ENCODE peak calls at places on chromosomes 5 and 9, in eight cellular contexts. One of them, this sample, is unnamed.

GRCh38 chr5:157971466-157972324 is 112.8 kb upstream of the CLINT1 start:
- DNase-seq in endothelial cell of umbilical vein: no peak
- DNase-seq in NB4: no peak
- DNase-seq in esophagus squamous epithelium: no peak
- DNase-seq in heart left ventricle: no peak
- DNase-seq in A549: no peak
- DNase-seq in uterus: no peak
- DNase-seq in HCT116: no peak
- DNase-seq in this sample: no peak

GRCh38 chr9:4069457-4070162 is 230.3 kb downstream of the GLIS3 start:
- DNase-seq in uterus: no peak
- DNase-seq in A549: no peak
- DNase-seq in endothelial cell of umbilical vein: no peak
- DNase-seq in HCT116: no peak
- DNase-seq in NB4: no peak
- DNase-seq in heart left ventricle: no peak
- DNase-seq in esophagus squamous epithelium: no peak
- DNase-seq in this sample: no peak

GRCh38 chr5:133119233-133119711 is 67.5 kb downstream of the HSPA4 start:
- DNase-seq in heart left ventricle: no peak
- DNase-seq in uterus: no peak
- DNase-seq in esophagus squamous epithelium: no peak
- DNase-seq in HCT116: no peak
- DNase-seq in NB4: no peak
- DNase-seq in A549: no peak
- DNase-seq in endothelial cell of umbilical vein: no peak
- DNase-seq in this sample: no peak

GRCh38 chr5:174159327-174160247 is 114.1 kb downstream of the NSG2 start:
- DNase-seq in heart left ventricle: no peak
- DNase-seq in A549: peak
- DNase-seq in uterus: no peak
- DNase-seq in esophagus squamous epithelium: no peak
- DNase-seq in HCT116: peak
- DNase-seq in endothelial cell of umbilical vein: no peak
- DNase-seq in NB4: no peak
- DNase-seq in this sample: no peak

GRCh38 chr5:72141440-72142271 is 34.4 kb downstream of the MAP1B start:
- DNase-seq in uterus: peak
- DNase-seq in A549: peak
- DNase-seq in heart left ventricle: peak
- DNase-seq in endothelial cell of umbilical vein: peak
- DNase-seq in NB4: no peak
- DNase-seq in HCT116: no peak
- DNase-seq in esophagus squamous epithelium: no peak
- DNase-seq in this sample: no peak

GRCh38 chr9:81894891-81895290 is 33.3 kb upstream of the SPATA31D4 start:
- DNase-seq in heart left ventricle: no peak
- DNase-seq in esophagus squamous epithelium: no peak
- DNase-seq in HCT116: no peak
- DNase-seq in NB4: no peak
- DNase-seq in endothelial cell of umbilical vein: no peak
- DNase-seq in uterus: no peak
- DNase-seq in A549: no peak
- DNase-seq in this sample: no peak

GRCh38 chr9:133205996-133206931 is 2.8 kb downstream of the OBP2B start:
- DNase-seq in esophagus squamous epithelium: no peak
- DNase-seq in uterus: no peak
- DNase-seq in NB4: no peak
- DNase-seq in endothelial cell of umbilical vein: no peak
- DNase-seq in heart left ventricle: no peak
- DNase-seq in A549: no peak
- DNase-seq in HCT116: no peak
- DNase-seq in this sample: peak

GRCh38 chr9:1709347-1709746 is 305.8 kb upstream of the SMARCA2 start:
- DNase-seq in endothelial cell of umbilical vein: no peak
- DNase-seq in A549: peak
- DNase-seq in uterus: no peak
- DNase-seq in NB4: peak
- DNase-seq in heart left ventricle: no peak
- DNase-seq in HCT116: no peak
- DNase-seq in esophagus squamous epithelium: no peak
- DNase-seq in this sample: no peak

GRCh38 chr9:26744362-26744965 is 148.1 kb downstream of the CAAP1 start:
- DNase-seq in NB4: peak
- DNase-seq in uterus: no peak
- DNase-seq in HCT116: peak
- DNase-seq in endothelial cell of umbilical vein: peak
- DNase-seq in A549: peak
- DNase-seq in esophagus squamous epithelium: no peak
- DNase-seq in heart left ventricle: no peak
- DNase-seq in this sample: no peak

GRCh38 chr9:7799934-7800285 is 332 bp upstream of the DMAC1 start:
- DNase-seq in heart left ventricle: no peak
- DNase-seq in NB4: no peak
- DNase-seq in HCT116: no peak
- DNase-seq in A549: no peak
- DNase-seq in esophagus squamous epithelium: no peak
- DNase-seq in endothelial cell of umbilical vein: no peak
- DNase-seq in uterus: no peak
- DNase-seq in this sample: no peak

GRCh38 chr9:7802666-7803065 is 3.1 kb upstream of the DMAC1 start:
- DNase-seq in NB4: no peak
- DNase-seq in endothelial cell of umbilical vein: no peak
- DNase-seq in HCT116: no peak
- DNase-seq in uterus: no peak
- DNase-seq in A549: no peak
- DNase-seq in heart left ventricle: no peak
- DNase-seq in esophagus squamous epithelium: no peak
- DNase-seq in this sample: no peak

GRCh38 chr9:7794196-7794595 is 5.4 kb downstream of the DMAC1 start:
- DNase-seq in A549: no peak
- DNase-seq in uterus: no peak
- DNase-seq in HCT116: no peak
- DNase-seq in NB4: no peak
- DNase-seq in endothelial cell of umbilical vein: no peak
- DNase-seq in esophagus squamous epithelium: no peak
- DNase-seq in heart left ventricle: no peak
- DNase-seq in this sample: no peak

DNA sequence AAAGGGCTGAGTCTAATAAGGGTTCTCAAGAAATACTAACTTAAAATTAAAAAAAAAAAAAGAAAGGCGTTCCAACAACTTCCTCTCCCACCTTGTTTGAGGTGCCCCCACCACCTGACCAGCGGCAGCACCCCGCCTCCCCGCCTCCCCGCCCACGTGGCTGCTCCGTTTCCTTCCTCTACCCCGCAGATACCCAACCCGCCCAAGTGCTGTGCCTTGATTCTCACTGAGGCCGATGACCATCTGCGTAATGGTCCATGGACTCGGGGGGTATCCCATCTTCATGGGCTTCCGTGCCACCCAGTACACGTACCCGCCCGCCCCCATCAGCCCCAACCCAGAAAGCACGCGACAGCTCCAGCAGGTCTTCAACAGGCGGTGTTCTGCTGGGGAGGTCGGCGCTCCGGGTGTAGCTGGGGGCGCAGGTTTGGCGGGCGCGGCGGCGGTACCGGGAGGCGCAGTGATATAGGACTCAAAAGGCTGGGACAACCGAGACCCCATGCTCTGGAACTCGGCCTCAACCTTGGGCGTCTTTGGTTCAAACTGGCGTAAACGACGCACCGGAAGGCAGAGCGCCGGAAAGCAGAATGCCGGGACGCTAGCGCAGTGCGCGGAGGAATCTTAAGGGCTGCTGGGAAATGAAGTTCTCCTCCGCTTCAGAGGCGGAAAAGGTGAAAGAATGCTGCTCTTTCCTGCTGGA is at the start of gene DMAC1:
- DNase-seq in esophagus squamous epithelium: peak
- DNase-seq in NB4: peak
- DNase-seq in HCT116: peak
- DNase-seq in endothelial cell of umbilical vein: peak
- DNase-seq in uterus: peak
- DNase-seq in heart left ventricle: peak
- DNase-seq in A549: peak
- DNase-seq in this sample: peak
- TF ChIP-seq POLR2A in esophagus squamous epithelium: no peak
- TF ChIP-seq POLR2A in NB4: peak
- TF ChIP-seq POLR2A in HCT116: peak
- TF ChIP-seq POLR2A in endothelial cell of umbilical vein: peak
- TF ChIP-seq POLR2A in uterus: no peak
- TF ChIP-seq POLR2A in heart left ventricle: peak
- TF ChIP-seq POLR2A in A549: peak
- TF ChIP-seq POLR2A in this sample: no peak

GRCh38 chr9:94665606-94666005 is 26.3 kb upstream of the FBP1 start:
- DNase-seq in A549: no peak
- DNase-seq in heart left ventricle: no peak
- DNase-seq in NB4: no peak
- DNase-seq in endothelial cell of umbilical vein: no peak
- DNase-seq in uterus: no peak
- DNase-seq in esophagus squamous epithelium: no peak
- DNase-seq in HCT116: no peak
- DNase-seq in this sample: no peak

GRCh38 chr9:94663139-94663538 is 23.8 kb upstream of the FBP1 start:
- DNase-seq in uterus: no peak
- DNase-seq in endothelial cell of umbilical vein: no peak
- DNase-seq in A549: no peak
- DNase-seq in NB4: no peak
- DNase-seq in esophagus squamous epithelium: no peak
- DNase-seq in HCT116: no peak
- DNase-seq in heart left ventricle: no peak
- DNase-seq in this sample: no peak

GRCh38 chr9:94668424-94668916 is 29.2 kb upstream of the FBP1 start:
- DNase-seq in esophagus squamous epithelium: no peak
- DNase-seq in NB4: no peak
- DNase-seq in A549: no peak
- DNase-seq in HCT116: no peak
- DNase-seq in heart left ventricle: no peak
- DNase-seq in uterus: no peak
- DNase-seq in endothelial cell of umbilical vein: no peak
- DNase-seq in this sample: no peak

DNA sequence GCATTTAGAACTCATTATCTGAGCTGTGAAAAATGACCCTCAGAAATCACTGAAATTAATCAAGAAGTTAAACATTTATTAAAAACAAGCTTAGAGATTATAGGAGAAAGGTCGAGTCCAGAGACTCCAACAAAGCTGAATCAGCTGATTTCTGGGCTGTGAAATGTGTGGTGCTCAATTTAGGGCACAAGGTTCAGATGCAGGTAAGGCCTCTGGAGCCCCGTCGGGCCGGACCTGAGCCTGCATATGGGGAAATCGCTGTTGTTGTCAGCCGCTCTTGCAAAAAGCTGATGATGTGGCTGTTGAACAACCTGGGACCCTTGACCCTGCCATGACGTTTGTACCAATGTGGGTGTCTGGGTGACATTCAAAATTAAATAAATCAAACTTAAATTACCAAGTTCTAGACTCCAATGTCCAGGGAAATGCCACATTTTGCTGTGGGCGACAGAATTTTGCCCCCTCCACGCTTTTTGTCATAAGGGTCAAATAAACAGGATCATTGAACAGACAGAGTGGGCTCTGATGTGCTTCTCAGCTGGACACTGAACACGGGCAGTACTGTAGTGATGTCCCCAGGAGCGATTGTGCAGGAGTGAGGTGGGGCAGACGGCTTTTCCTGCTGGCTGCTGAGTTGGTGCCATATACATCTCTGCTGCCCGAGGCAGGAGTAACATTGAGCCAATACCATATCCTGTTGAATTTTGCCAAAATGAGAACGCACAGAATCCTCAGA is 27.2 kb upstream of the FBP1 start:
- DNase-seq in uterus: no peak
- DNase-seq in esophagus squamous epithelium: no peak
- DNase-seq in A549: no peak
- DNase-seq in endothelial cell of umbilical vein: no peak
- DNase-seq in NB4: no peak
- DNase-seq in heart left ventricle: no peak
- DNase-seq in HCT116: no peak
- DNase-seq in this sample: no peak
- TF ChIP-seq POLR2A in uterus: no peak
- TF ChIP-seq POLR2A in esophagus squamous epithelium: no peak
- TF ChIP-seq POLR2A in A549: no peak
- TF ChIP-seq POLR2A in endothelial cell of umbilical vein: no peak
- TF ChIP-seq POLR2A in NB4: no peak
- TF ChIP-seq POLR2A in heart left ventricle: no peak
- TF ChIP-seq POLR2A in HCT116: no peak
- TF ChIP-seq POLR2A in this sample: no peak

GRCh38 chr5:176388341-176389113 is at the start of the genes HIGD2A and NOP16:
- DNase-seq in heart left ventricle: peak
- DNase-seq in NB4: peak
- DNase-seq in uterus: peak
- DNase-seq in A549: peak
- DNase-seq in endothelial cell of umbilical vein: peak
- DNase-seq in esophagus squamous epithelium: peak
- DNase-seq in HCT116: peak
- DNase-seq in this sample: peak

GRCh38 chr5:176386491-176386890 is 1.9 kb downstream of the NOP16 start:
- DNase-seq in endothelial cell of umbilical vein: no peak
- DNase-seq in esophagus squamous epithelium: no peak
- DNase-seq in heart left ventricle: no peak
- DNase-seq in A549: no peak
- DNase-seq in HCT116: no peak
- DNase-seq in NB4: no peak
- DNase-seq in uterus: no peak
- DNase-seq in this sample: no peak

GRCh38 chr5:176389114-176389768 is 690 bp downstream of the HIGD2A start:
- DNase-seq in A549: no peak
- DNase-seq in endothelial cell of umbilical vein: no peak
- DNase-seq in NB4: no peak
- DNase-seq in uterus: no peak
- DNase-seq in heart left ventricle: no peak
- DNase-seq in HCT116: no peak
- DNase-seq in esophagus squamous epithelium: no peak
- DNase-seq in this sample: no peak

GRCh38 chr5:176387384-176387925 is 943 bp downstream of the NOP16 start:
- DNase-seq in esophagus squamous epithelium: no peak
- DNase-seq in A549: no peak
- DNase-seq in heart left ventricle: no peak
- DNase-seq in NB4: no peak
- DNase-seq in uterus: no peak
- DNase-seq in endothelial cell of umbilical vein: peak
- DNase-seq in HCT116: no peak
- DNase-seq in this sample: no peak

DNA sequence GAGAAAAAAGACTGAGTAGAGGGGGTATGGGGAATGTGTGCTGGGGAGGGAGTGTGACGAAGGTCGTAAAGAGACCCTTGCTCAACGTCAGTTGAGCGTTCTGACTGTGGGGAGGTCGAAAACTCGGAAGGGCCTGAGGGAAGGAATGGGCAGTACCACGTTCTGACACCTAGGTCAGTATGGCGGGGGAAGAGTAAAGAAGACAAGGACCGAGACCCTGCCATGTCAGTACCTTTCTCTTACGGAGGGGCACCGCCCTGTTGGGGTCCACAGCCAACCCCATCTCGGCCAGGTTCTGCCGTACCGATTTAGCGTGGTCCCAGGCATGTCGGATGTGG is 426 bp downstream of the NOP16 start:
- DNase-seq in esophagus squamous epithelium: no peak
- DNase-seq in NB4: peak
- DNase-seq in endothelial cell of umbilical vein: no peak
- DNase-seq in uterus: no peak
- DNase-seq in heart left ventricle: no peak
- DNase-seq in HCT116: no peak
- DNase-seq in A549: peak
- DNase-seq in this sample: no peak
- TF ChIP-seq POLR2A in esophagus squamous epithelium: no peak
- TF ChIP-seq POLR2A in NB4: no peak
- TF ChIP-seq POLR2A in endothelial cell of umbilical vein: peak
- TF ChIP-seq POLR2A in uterus: no peak
- TF ChIP-seq POLR2A in heart left ventricle: no peak
- TF ChIP-seq POLR2A in HCT116: no peak
- TF ChIP-seq POLR2A in A549: no peak
- TF ChIP-seq POLR2A in this sample: no peak

GRCh38 chr5:141560725-141561483 is 57.9 kb downstream of the DIAPH1 start:
- DNase-seq in esophagus squamous epithelium: peak
- DNase-seq in endothelial cell of umbilical vein: peak
- DNase-seq in heart left ventricle: peak
- DNase-seq in A549: peak
- DNase-seq in HCT116: peak
- DNase-seq in uterus: peak
- DNase-seq in NB4: no peak
- DNase-seq in this sample: peak
- TF ChIP-seq POLR2A in esophagus squamous epithelium: no peak
- TF ChIP-seq POLR2A in endothelial cell of umbilical vein: no peak
- TF ChIP-seq POLR2A in heart left ventricle: peak
- TF ChIP-seq POLR2A in A549: no peak
- TF ChIP-seq POLR2A in HCT116: no peak
- TF ChIP-seq POLR2A in uterus: peak
- TF ChIP-seq POLR2A in NB4: no peak
- TF ChIP-seq POLR2A in this sample: no peak